ENCODE peak calls at places on chromosomes 6 and 20, in four cellular contexts. A is fibroblast of lung, S is thyroid gland, Y is endothelial cell. Q is an unnamed sample.

GRCh38 chr6:90610671-90611542 is 24.0 kb upstream of the MAP3K7 start:
- DNase-seq in S (peak), Y (peak), A (peak), Q (no peak)

GRCh38 chr6:23522751-23523527 is 603.1 kb upstream of the NRSN1 start:
- DNase-seq in Y (peak), A (no peak), S (no peak), Q (no peak)

GRCh38 chr20:4740774-4741431 is 19.2 kb downstream of the PRND start:
- DNase-seq in A (peak), S (peak), Y (peak), Q (peak)

GRCh38 chr6:150606258-150607043 is 6.8 kb downstream of the PLEKHG1 start:
- DNase-seq in A (no peak), S (peak), Y (no peak), Q (no peak)

GRCh38 chr6:161095916-161096315 is 104.3 kb downstream of the MAP3K4 start:
- DNase-seq in Y (no peak), S (no peak), A (no peak), Q (no peak)

GRCh38 chr20:46634528-46634927 is 16.7 kb downstream of the SLC13A3 start:
- DNase-seq in A (no peak), Y (no peak), S (no peak), Q (no peak)

GRCh38 chr6:160337301-160337700 is 10.9 kb upstream of the SLC22A3 start:
- DNase-seq in S (no peak), A (peak), Y (no peak), Q (no peak)

GRCh38 chr20:1838479-1839279 is 56.5 kb upstream of the SIRPA start:
- DNase-seq in A (no peak), Y (no peak), S (no peak), Q (no peak)

GRCh38 chr6:53526000-53526399 is 18.9 kb downstream of the GCLC start:
- DNase-seq in Y (no peak), S (no peak), A (no peak), Q (no peak)

GRCh38 chr6:24779416-24779815 is 4.7 kb downstream of the GMNN start:
- DNase-seq in Y (no peak), A (no peak), S (no peak), Q (no peak)
- TF ChIP-seq CTCF in Y (no peak), A (no peak), S (no peak), Q (no peak)

GRCh38 chr6:3559561-3559960 is 102.7 kb upstream of the SLC22A23 start:
- DNase-seq in S (no peak), Y (no peak), A (no peak), Q (no peak)

GRCh38 chr6:3566812-3567211 is 110.0 kb upstream of the SLC22A23 start:
- DNase-seq in S (no peak), Y (no peak), A (peak), Q (no peak)

GRCh38 chr6:3565291-3565690 is 108.4 kb upstream of the SLC22A23 start:
- DNase-seq in Y (no peak), A (no peak), S (peak), Q (no peak)

DNA sequence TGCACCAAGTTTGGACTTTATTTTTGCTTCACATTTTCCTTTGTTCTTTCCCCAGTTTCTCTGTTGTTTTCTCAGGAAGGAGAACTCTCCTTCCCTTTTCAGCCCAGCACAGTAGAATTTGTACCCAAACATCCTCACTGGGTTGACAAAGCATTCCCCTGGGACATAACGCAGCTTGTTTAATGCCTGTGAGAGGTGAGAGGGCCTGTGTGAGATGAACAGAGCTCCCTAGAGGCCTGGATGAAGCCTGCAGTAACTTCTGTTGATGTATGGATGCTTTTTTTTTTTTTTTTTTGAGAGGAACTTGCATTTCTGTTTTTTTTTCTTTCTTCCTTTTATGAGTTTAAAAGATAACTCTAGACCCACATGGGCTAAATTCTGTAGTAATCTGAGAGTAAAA is 104.9 kb upstream of the SLC22A23 start:
- DNase-seq in Y (peak), S (no peak), A (no peak), Q (no peak)
- TF ChIP-seq CTCF in Y (no peak), S (no peak), A (peak), Q (no peak)

DNA sequence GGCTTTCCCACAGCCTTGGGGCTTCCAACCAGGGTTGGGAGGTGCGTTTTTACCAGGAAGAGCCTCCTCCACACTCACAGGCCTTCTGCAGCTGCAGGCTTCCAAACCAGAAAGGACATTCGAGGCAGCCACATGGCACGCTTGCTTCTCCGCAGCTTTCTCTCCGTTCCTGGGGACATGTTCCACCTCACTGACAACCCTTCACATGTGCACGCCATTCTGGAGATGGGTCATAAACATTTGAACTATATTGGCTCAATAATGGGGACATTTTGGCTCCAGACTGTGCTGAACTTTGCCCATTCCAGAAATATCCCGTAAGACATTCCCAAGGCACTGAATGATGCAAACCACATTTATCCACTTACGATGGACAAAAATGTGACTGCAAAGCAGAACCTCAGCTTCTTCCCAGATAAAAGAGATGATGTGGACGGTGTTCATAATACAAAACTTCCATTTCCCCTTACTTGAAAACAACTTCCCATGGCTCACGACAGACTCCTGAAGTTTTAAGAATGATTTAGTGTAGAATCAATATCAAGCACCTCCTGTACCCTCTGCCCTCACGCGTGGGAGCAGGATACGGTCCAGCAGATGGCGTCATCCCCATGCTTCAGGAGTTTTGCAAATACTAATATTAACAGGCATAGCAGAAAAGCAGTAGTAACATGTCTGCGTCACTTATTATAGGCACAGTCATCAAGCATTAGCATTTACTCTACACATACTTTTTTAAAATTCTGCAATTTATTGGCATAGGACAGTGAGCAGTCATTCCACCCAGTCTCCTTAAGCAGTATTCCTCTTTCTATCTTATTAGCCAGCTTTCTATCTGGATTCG is 25.4 kb upstream of the FOXF2 start:
- DNase-seq in A (no peak), Y (peak), S (no peak), Q (no peak)
- TF ChIP-seq CTCF in A (peak), Y (peak), S (no peak), Q (no peak)

GRCh38 chr6:55395836-55396235 is 68.6 kb downstream of the GFRAL start:
- DNase-seq in A (no peak), S (no peak), Y (no peak), Q (no peak)

GRCh38 chr6:55399331-55399730 is 72.1 kb downstream of the GFRAL start:
- DNase-seq in Y (no peak), S (no peak), A (no peak), Q (no peak)

DNA sequence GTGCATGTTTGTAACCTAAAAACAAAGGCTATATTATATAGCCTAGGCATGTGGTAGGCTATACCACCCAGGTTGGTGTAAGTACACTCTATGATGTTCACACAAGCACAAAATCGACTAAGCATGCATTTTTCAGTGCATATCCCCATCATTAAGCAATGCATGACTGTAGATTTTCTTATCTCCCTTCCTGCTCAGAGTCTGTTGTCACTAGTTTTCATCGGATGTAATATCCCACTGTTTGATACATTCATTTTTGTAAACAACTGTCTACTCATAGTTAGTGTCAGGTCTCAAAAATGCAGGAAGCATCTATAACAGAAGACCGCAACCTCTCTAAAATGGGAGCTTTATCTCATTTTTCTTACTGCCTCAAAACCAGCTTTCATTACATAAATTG is 70.7 kb downstream of the GFRAL start:
- DNase-seq in S (no peak), A (no peak), Y (no peak), Q (no peak)
- TF ChIP-seq CTCF in S (no peak), A (no peak), Y (no peak), Q (no peak)